ENCODE peak calls at places on chromosome 3, in five cellular contexts. One of them, this sample, is unnamed.

GRCh38 chr3:117252208-117252607 is 542.6 kb downstream of the TUSC7 start:
- DNase-seq in A549: peak; percentile 70
- DNase-seq in SJSA1: peak; percentile 24
- DNase-seq in Karpas-422: no peak
- DNase-seq in heart right ventricle: no peak
- DNase-seq in this sample: peak; percentile 73

GRCh38 chr3:106534206-106534605 is 665.4 kb upstream of the CBLB start:
- DNase-seq in A549: no peak
- DNase-seq in SJSA1: peak; percentile 35
- DNase-seq in Karpas-422: no peak
- DNase-seq in heart right ventricle: no peak
- DNase-seq in this sample: no peak

GRCh38 chr3:119939087-119939486 is 155.2 kb downstream of the GSK3B start:
- DNase-seq in A549: no peak
- DNase-seq in SJSA1: no peak
- DNase-seq in Karpas-422: no peak
- DNase-seq in heart right ventricle: no peak
- DNase-seq in this sample: no peak

GRCh38 chr3:128432898-128433629 is 33.6 kb downstream of the DNAJB8 start:
- DNase-seq in A549: no peak
- DNase-seq in SJSA1: no peak
- DNase-seq in Karpas-422: no peak
- DNase-seq in heart right ventricle: no peak
- DNase-seq in this sample: no peak

GRCh38 chr3:157789162-157789561 is 285.9 kb upstream of the VEPH1 start:
- DNase-seq in A549: no peak
- DNase-seq in SJSA1: no peak
- DNase-seq in Karpas-422: no peak
- DNase-seq in heart right ventricle: no peak
- DNase-seq in this sample: no peak

GRCh38 chr3:52345521-52346110 is 29.5 kb downstream of the DNAH1 start:
- DNase-seq in A549: no peak
- DNase-seq in SJSA1: no peak
- DNase-seq in Karpas-422: no peak
- DNase-seq in heart right ventricle: no peak
- DNase-seq in this sample: no peak

GRCh38 chr3:33664195-33664594 is 53.9 kb downstream of the CLASP2 start:
- DNase-seq in A549: no peak
- DNase-seq in SJSA1: no peak
- DNase-seq in Karpas-422: no peak
- DNase-seq in heart right ventricle: no peak
- DNase-seq in this sample: no peak

GRCh38 chr3:129207347-129207947 is 23.8 kb upstream of the CNBP start:
- DNase-seq in A549: no peak
- DNase-seq in SJSA1: no peak
- DNase-seq in Karpas-422: no peak
- DNase-seq in heart right ventricle: no peak
- DNase-seq in this sample: no peak

GRCh38 chr3:184240384-184241140 is 8.2 kb downstream of the ALG3 start:
- DNase-seq in A549: no peak
- DNase-seq in SJSA1: no peak
- DNase-seq in Karpas-422: peak; percentile 84
- DNase-seq in heart right ventricle: no peak
- DNase-seq in this sample: no peak

GRCh38 chr3:63351159-63352007 is 73.3 kb downstream of the SYNPR start:
- DNase-seq in A549: peak; percentile 55
- DNase-seq in SJSA1: peak; percentile 38
- DNase-seq in Karpas-422: peak; percentile 80
- DNase-seq in heart right ventricle: no peak
- DNase-seq in this sample: peak; percentile 51

GRCh38 chr3:193905993-193906396 is 230.0 kb upstream of the HES1 start:
- DNase-seq in A549: no peak
- DNase-seq in SJSA1: no peak
- DNase-seq in Karpas-422: no peak
- DNase-seq in heart right ventricle: peak; percentile 38
- DNase-seq in this sample: no peak

DNA sequence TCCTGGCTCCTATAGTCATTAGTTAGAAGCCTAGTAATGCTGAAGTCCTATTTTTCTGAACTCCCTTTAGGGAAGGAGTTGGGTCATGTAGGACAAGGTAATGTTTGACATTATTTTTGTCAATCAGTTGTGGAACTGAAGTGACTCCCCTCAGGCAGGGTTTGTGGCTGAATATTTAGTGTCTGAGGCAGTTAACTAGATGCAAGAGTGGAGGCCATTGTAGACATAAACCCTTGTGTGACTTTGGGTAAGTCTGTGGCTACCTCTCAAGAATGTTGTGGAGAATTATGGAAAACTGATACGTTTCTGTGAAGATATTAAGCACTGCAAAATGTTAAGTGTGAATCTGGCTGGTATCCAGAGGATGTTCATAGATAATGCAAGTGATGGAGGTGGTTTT is 125.2 kb upstream of the PHLDB2 start:
- DNase-seq in A549: no peak
- DNase-seq in SJSA1: no peak
- DNase-seq in Karpas-422: no peak
- DNase-seq in heart right ventricle: no peak
- DNase-seq in this sample: no peak
- H3K4me1 ChIP-seq in A549: peaks cover 87% of the 10 kb centered on the region
- H3K4me1 ChIP-seq in SJSA1: peaks cover 61% of the 10 kb centered on the region
- H3K4me1 ChIP-seq in Karpas-422: peaks cover 90% of the 10 kb centered on the region
- H3K4me1 ChIP-seq in heart right ventricle: peaks cover 50% of the 10 kb centered on the region
- H3K4me1 ChIP-seq in this sample: peaks cover 6% of the 10 kb centered on the region

DNA sequence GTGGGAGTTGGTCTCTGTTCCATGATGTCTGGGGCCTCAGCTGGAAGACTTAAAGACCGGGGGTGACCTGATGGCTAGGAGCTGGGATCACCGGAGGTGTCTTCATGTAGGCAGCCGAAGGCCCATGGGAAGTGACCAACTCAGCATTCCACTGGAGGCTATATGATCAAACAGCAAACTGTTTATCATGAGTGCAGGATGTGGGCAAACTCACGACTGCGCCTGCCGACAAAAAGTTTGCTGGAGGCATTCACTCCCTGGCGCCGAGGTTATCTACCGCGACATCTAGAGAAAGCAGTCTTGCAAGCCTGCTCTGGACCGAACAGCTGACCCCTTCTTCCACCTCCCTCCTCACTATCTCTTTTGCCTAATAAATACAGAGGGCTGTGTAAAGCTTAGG is 62.7 kb upstream of the NR2C2 start:
- DNase-seq in A549: no peak
- DNase-seq in SJSA1: no peak
- DNase-seq in Karpas-422: no peak
- DNase-seq in heart right ventricle: no peak
- DNase-seq in this sample: no peak
- H3K27ac ChIP-seq in A549: no peak overlapping the region
- H3K27ac ChIP-seq in SJSA1: no peak overlapping the region
- H3K27ac ChIP-seq in Karpas-422: no peak overlapping the region
- H3K27ac ChIP-seq in heart right ventricle: no peak overlapping the region
- H3K27ac ChIP-seq in this sample: no peak overlapping the region

GRCh38 chr3:15783361-15783969 is 14.3 kb downstream of the ANKRD28 start:
- DNase-seq in A549: no peak
- DNase-seq in SJSA1: peak; percentile 54
- DNase-seq in Karpas-422: no peak
- DNase-seq in heart right ventricle: no peak
- DNase-seq in this sample: no peak
- H3K4me1 ChIP-seq in A549: peaks cover 53% of the 10 kb centered on the region
- H3K4me1 ChIP-seq in SJSA1: peaks cover 37% of the 10 kb centered on the region
- H3K4me1 ChIP-seq in Karpas-422: peaks cover 16% of the 10 kb centered on the region
- H3K4me1 ChIP-seq in heart right ventricle: no peaks in the 10 kb centered on the region
- H3K4me1 ChIP-seq in this sample: peaks cover 42% of the 10 kb centered on the region

GRCh38 chr3:144032531-144033234 is 61.1 kb downstream of the DIPK2A start:
- DNase-seq in A549: no peak
- DNase-seq in SJSA1: no peak
- DNase-seq in Karpas-422: no peak
- DNase-seq in heart right ventricle: no peak
- DNase-seq in this sample: no peak
- H3K27ac ChIP-seq in A549: no peak overlapping the region
- H3K27ac ChIP-seq in SJSA1: no peak overlapping the region
- H3K27ac ChIP-seq in Karpas-422: no peak overlapping the region
- H3K27ac ChIP-seq in heart right ventricle: no peak overlapping the region
- H3K27ac ChIP-seq in this sample: no peak overlapping the region

GRCh38 chr3:38698760-38699159 is 49.3 kb upstream of the SCN5A start:
- DNase-seq in A549: no peak
- DNase-seq in SJSA1: no peak
- DNase-seq in Karpas-422: no peak
- DNase-seq in heart right ventricle: no peak
- DNase-seq in this sample: no peak
- H3K4me1 ChIP-seq in A549: no peaks in the 10 kb centered on the region
- H3K4me1 ChIP-seq in SJSA1: no peaks in the 10 kb centered on the region
- H3K4me1 ChIP-seq in Karpas-422: no peaks in the 10 kb centered on the region
- H3K4me1 ChIP-seq in heart right ventricle: no peaks in the 10 kb centered on the region
- H3K4me1 ChIP-seq in this sample: no peaks in the 10 kb centered on the region

DNA sequence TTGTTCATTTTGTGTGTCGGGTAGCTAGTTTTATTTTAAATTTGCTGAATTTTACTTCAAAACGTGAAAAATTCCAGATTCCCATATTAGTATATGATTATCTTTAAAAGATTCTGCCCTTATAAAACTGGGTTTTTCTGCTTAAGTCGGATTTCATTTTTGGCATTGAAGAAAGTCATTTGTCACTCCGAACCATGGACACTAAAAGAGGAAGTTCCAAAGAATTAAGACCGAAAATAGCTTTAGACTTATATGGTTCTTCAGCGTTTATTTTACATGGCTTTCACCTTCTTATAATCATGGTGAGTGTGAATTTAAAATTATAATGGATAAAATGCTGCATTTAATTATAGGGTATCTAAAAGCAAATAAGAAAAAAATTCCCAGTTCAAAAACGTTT is 1.0 kb downstream of the C3orf38 start:
- DNase-seq in A549: no peak
- DNase-seq in SJSA1: no peak
- DNase-seq in Karpas-422: peak; percentile 71
- DNase-seq in heart right ventricle: no peak
- DNase-seq in this sample: no peak
- H3K27ac ChIP-seq in A549: peak overlapping the region; percentile 91
- H3K27ac ChIP-seq in SJSA1: peak overlapping the region; percentile 73
- H3K27ac ChIP-seq in Karpas-422: peak overlapping the region; percentile 85
- H3K27ac ChIP-seq in heart right ventricle: peak overlapping the region; percentile 93
- H3K27ac ChIP-seq in this sample: peak overlapping the region; percentile 91

GRCh38 chr3:14372587-14372986 is 29.8 kb upstream of the SLC6A6 start:
- DNase-seq in A549: no peak
- DNase-seq in SJSA1: no peak
- DNase-seq in Karpas-422: no peak
- DNase-seq in heart right ventricle: no peak
- DNase-seq in this sample: no peak
- H3K4me1 ChIP-seq in A549: peaks cover 47% of the 10 kb centered on the region
- H3K4me1 ChIP-seq in SJSA1: peaks cover 33% of the 10 kb centered on the region
- H3K4me1 ChIP-seq in Karpas-422: no peaks in the 10 kb centered on the region
- H3K4me1 ChIP-seq in heart right ventricle: peaks cover 41% of the 10 kb centered on the region
- H3K4me1 ChIP-seq in this sample: peaks cover 34% of the 10 kb centered on the region

DNA sequence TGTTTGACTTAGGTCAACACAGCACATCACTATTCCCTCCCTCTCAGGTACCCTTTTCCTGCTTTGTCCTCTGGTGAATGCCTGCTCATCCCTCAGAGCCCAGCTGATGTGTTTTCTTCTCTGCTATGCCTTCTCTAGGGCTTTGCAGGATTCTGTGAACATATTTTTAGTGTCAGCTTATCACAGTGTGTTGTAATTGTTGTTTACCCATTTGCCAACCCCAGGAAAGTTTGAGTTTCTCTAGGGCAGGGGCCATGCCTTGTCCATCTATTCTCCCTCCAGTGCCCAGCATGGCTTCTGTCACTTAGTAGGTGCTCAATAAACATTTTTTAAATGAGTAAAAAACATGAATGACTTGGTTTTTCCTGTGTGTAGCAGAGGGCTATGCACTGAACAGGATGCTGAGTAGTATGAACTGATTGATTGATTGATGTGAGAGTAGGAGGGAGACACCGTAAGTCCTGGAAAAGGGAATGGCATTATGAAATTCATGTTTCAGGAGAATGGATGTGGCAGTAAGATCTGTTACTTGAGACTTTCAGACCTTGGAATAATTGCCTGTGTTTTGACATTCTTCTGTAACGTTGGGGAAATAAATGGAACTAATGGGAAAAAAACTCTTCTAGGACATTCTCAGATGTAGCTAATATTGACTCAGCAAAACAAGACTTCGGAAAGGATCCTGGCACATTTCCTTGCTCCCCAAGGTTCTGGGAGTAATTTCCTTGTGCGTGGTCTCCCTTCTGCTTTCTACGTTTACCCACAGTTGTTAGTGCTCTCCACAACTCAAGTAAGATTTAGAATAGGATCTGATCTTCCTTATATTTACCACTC is 267.3 kb upstream of the TBL1XR1 start:
- DNase-seq in A549: no peak
- DNase-seq in SJSA1: no peak
- DNase-seq in Karpas-422: no peak
- DNase-seq in heart right ventricle: no peak
- DNase-seq in this sample: no peak
- H3K27ac ChIP-seq in A549: no peak overlapping the region
- H3K27ac ChIP-seq in SJSA1: peak overlapping the region; percentile 2
- H3K27ac ChIP-seq in Karpas-422: no peak overlapping the region
- H3K27ac ChIP-seq in heart right ventricle: no peak overlapping the region
- H3K27ac ChIP-seq in this sample: peak overlapping the region; percentile 60

GRCh38 chr3:72113564-72113963 is 328.6 kb upstream of the PROK2 start:
- DNase-seq in A549: no peak
- DNase-seq in SJSA1: no peak
- DNase-seq in Karpas-422: no peak
- DNase-seq in heart right ventricle: no peak
- DNase-seq in this sample: no peak
- H3K4me1 ChIP-seq in A549: no peaks in the 10 kb centered on the region
- H3K4me1 ChIP-seq in SJSA1: no peaks in the 10 kb centered on the region
- H3K4me1 ChIP-seq in Karpas-422: no peaks in the 10 kb centered on the region
- H3K4me1 ChIP-seq in heart right ventricle: no peaks in the 10 kb centered on the region
- H3K4me1 ChIP-seq in this sample: no peaks in the 10 kb centered on the region